ENCODE peak calls at places on chromosomes 16 and 17, in four cellular contexts. H, O, R and W are unnamed samples.

GRCh38 chr17:1645207-1646171 is at the start of gene SCARF1:
- DNase-seq in H (no peak), O (no peak), R (no peak), W (peak)

GRCh38 chr17:63841350-63842172 is 924 bp downstream of the SMARCD2 start:
- DNase-seq in H (no peak), O (peak), R (peak), W (peak)

GRCh38 chr17:67293251-67294203 is 48.5 kb upstream of the HELZ start:
- DNase-seq in H (peak), O (peak), R (peak), W (peak)

GRCh38 chr17:77501101-77501566 is 360.4 kb downstream of the SEC14L1 start:
- DNase-seq in H (no peak), O (peak), R (no peak), W (peak)

GRCh38 chr17:48596735-48597491 is 3.3 kb upstream of the HOXB5 start:
- DNase-seq in H (no peak), O (no peak), R (no peak), W (no peak)

GRCh38 chr17:77924757-77925336 is 33.7 kb upstream of the TNRC6C start:
- DNase-seq in H (no peak), O (no peak), R (peak), W (no peak)

GRCh38 chr17:35254107-35254802 is 11.4 kb downstream of the SLFN5 start:
- DNase-seq in H (no peak), O (no peak), R (no peak), W (no peak)

GRCh38 chr17:41529491-41529915 is 1.4 kb upstream of the KRT19 start:
- DNase-seq in H (no peak), O (no peak), R (no peak), W (no peak)

GRCh38 chr16:3578121-3578520 is 918 bp upstream of the NLRC3 start:
- DNase-seq in H (no peak), O (no peak), R (no peak), W (no peak)